ENCODE peak calls at places on chromosomes 11 and 22, in four cellular contexts. A, K, J and M are unnamed samples.

GRCh38 chr22:37545703-37546435 is 14.4 kb upstream of the CDC42EP1 start:
- DNase-seq in A (peak; percentile 81), K (peak; percentile 90), J (no peak), M (peak; percentile 23)

GRCh38 chr22:23675502-23676415 is 15.1 kb upstream of the RGL4 start:
- DNase-seq in A (no peak), K (no peak), J (no peak), M (no peak)

GRCh38 chr11:126140106-126140931 is 71.1 kb downstream of the RPUSD4 start:
- DNase-seq in A (no peak), K (no peak), J (no peak), M (no peak)

GRCh38 chr11:995752-996420 is 40.6 kb downstream of the MUC6 start:
- DNase-seq in A (no peak), K (no peak), J (no peak), M (no peak)

GRCh38 chr11:9144828-9145227 is 53.4 kb upstream of the SCUBE2 start:
- DNase-seq in A (no peak), K (peak; percentile 38), J (no peak), M (no peak)

GRCh38 chr22:17890892-17891291 is 116.6 kb upstream of the BID start:
- DNase-seq in A (no peak), K (no peak), J (no peak), M (no peak)

GRCh38 chr11:12087075-12087775 is 23.2 kb upstream of the MICAL2 start:
- DNase-seq in A (peak; percentile 64), K (peak; percentile 78), J (no peak), M (no peak)

GRCh38 chr22:30486661-30487115 is 14.9 kb upstream of the SEC14L3 start:
- DNase-seq in A (no peak), K (no peak), J (no peak), M (no peak)

GRCh38 chr11:47270331-47271271 is 668 bp downstream of the MADD start:
- DNase-seq in A (no peak), K (peak; percentile 72), J (no peak), M (peak; percentile 16)

GRCh38 chr11:32852142-32852541 is 22.4 kb downstream of the PRRG4 start:
- DNase-seq in A (peak; percentile 37), K (peak; percentile 16), J (no peak), M (no peak)

GRCh38 chr11:45085657-45086501 is 60.6 kb upstream of the PRDM11 start:
- DNase-seq in A (no peak), K (no peak), J (no peak), M (no peak)

GRCh38 chr22:47161631-47162030 is 399.2 kb downstream of the TBC1D22A start:
- DNase-seq in A (no peak), K (no peak), J (no peak), M (no peak)

GRCh38 chr11:58451585-58451984 is 9.5 kb upstream of the OR5B12 start:
- DNase-seq in A (no peak), K (peak; percentile 6), J (no peak), M (no peak)

GRCh38 chr11:9143726-9144125 is 52.3 kb upstream of the SCUBE2 start:
- DNase-seq in A (no peak), K (no peak), J (no peak), M (no peak)

GRCh38 chr22:41171996-41172395 is 33.1 kb upstream of the L3MBTL2 start:
- DNase-seq in A (no peak), K (no peak), J (no peak), M (no peak)

GRCh38 chr11:131744847-131745246 is 374.4 kb downstream of the NTM start:
- DNase-seq in A (no peak), K (peak; percentile 97), J (no peak), M (no peak)

GRCh38 chr22:49150801-49151221 is 676.9 kb downstream of the BRD1 start:
- DNase-seq in A (no peak), K (no peak), J (no peak), M (no peak)

GRCh38 chr11:27431808-27432207 is 40.8 kb downstream of the LGR4 start:
- DNase-seq in A (no peak), K (no peak), J (no peak), M (no peak)